ENCODE peak calls at places on chromosomes 13 and 19, in six cellular contexts. One of them, this sample, is unnamed.

GRCh38 chr19:45767881-45768643 is 990 bp downstream of the SIX5 start:
- DNase-seq in AG10803: peak; percentile 73
- DNase-seq in GM13976: peak; percentile 77
- DNase-seq in pancreas: peak; percentile 89
- DNase-seq in cardiac muscle cell: peak; percentile 74
- DNase-seq in bronchial epithelial cell: peak; percentile 40
- DNase-seq in this sample: peak; percentile 83

GRCh38 chr13:31310781-31311180 is 111.0 kb downstream of the B3GLCT start:
- DNase-seq in AG10803: no peak
- DNase-seq in GM13976: no peak
- DNase-seq in pancreas: no peak
- DNase-seq in cardiac muscle cell: no peak
- DNase-seq in bronchial epithelial cell: peak; percentile 73
- DNase-seq in this sample: no peak

GRCh38 chr19:22332924-22333323 is 46.7 kb downstream of the ZNF729 start:
- DNase-seq in AG10803: no peak
- DNase-seq in GM13976: no peak
- DNase-seq in pancreas: no peak
- DNase-seq in cardiac muscle cell: no peak
- DNase-seq in bronchial epithelial cell: peak; percentile 34
- DNase-seq in this sample: no peak

GRCh38 chr13:27830010-27830409 is 37.7 kb downstream of the GSX1 start:
- DNase-seq in AG10803: peak; percentile 24
- DNase-seq in GM13976: peak; percentile 86
- DNase-seq in pancreas: peak; percentile 73
- DNase-seq in cardiac muscle cell: peak; percentile 80
- DNase-seq in bronchial epithelial cell: no peak
- DNase-seq in this sample: peak; percentile 75

GRCh38 chr13:106567421-106568224 is at the start of gene ARGLU1:
- DNase-seq in AG10803: peak; percentile 86
- DNase-seq in GM13976: peak; percentile 92
- DNase-seq in pancreas: peak; percentile 95
- DNase-seq in cardiac muscle cell: peak; percentile 95
- DNase-seq in bronchial epithelial cell: peak; percentile 76
- DNase-seq in this sample: peak; percentile 80

GRCh38 chr13:23850134-23850533 is 39.1 kb downstream of the MIPEP start:
- DNase-seq in AG10803: no peak
- DNase-seq in GM13976: no peak
- DNase-seq in pancreas: no peak
- DNase-seq in cardiac muscle cell: no peak
- DNase-seq in bronchial epithelial cell: no peak
- DNase-seq in this sample: no peak

GRCh38 chr19:14114854-14115253 is 2.7 kb downstream of the PRKACA start:
- DNase-seq in AG10803: no peak
- DNase-seq in GM13976: peak; percentile 69
- DNase-seq in pancreas: peak; percentile 61
- DNase-seq in cardiac muscle cell: peak; percentile 44
- DNase-seq in bronchial epithelial cell: no peak
- DNase-seq in this sample: peak; percentile 71

GRCh38 chr19:45455707-45456499 is 11.9 kb upstream of the FOSB start:
- DNase-seq in AG10803: peak; percentile 99
- DNase-seq in GM13976: peak; percentile 82
- DNase-seq in pancreas: peak; percentile 98
- DNase-seq in cardiac muscle cell: peak; percentile 87
- DNase-seq in bronchial epithelial cell: peak; percentile 97
- DNase-seq in this sample: peak; percentile 99

GRCh38 chr13:37944476-37945442 is 75.2 kb upstream of the TRPC4 start:
- DNase-seq in AG10803: peak; percentile 8
- DNase-seq in GM13976: no peak
- DNase-seq in pancreas: no peak
- DNase-seq in cardiac muscle cell: no peak
- DNase-seq in bronchial epithelial cell: no peak
- DNase-seq in this sample: no peak

GRCh38 chr19:18170714-18171255 is 2.8 kb upstream of the IFI30 start:
- DNase-seq in AG10803: no peak
- DNase-seq in GM13976: peak; percentile 85
- DNase-seq in pancreas: no peak
- DNase-seq in cardiac muscle cell: no peak
- DNase-seq in bronchial epithelial cell: no peak
- DNase-seq in this sample: no peak

GRCh38 chr19:33368074-33368864 is 5.2 kb upstream of the CEBPG start:
- DNase-seq in AG10803: no peak
- DNase-seq in GM13976: no peak
- DNase-seq in pancreas: no peak
- DNase-seq in cardiac muscle cell: peak; percentile 34
- DNase-seq in bronchial epithelial cell: peak; percentile 97
- DNase-seq in this sample: no peak

GRCh38 chr19:47369923-47370625 is 21.0 kb downstream of the DHX34 start:
- DNase-seq in AG10803: peak; percentile 61
- DNase-seq in GM13976: no peak
- DNase-seq in pancreas: no peak
- DNase-seq in cardiac muscle cell: no peak
- DNase-seq in bronchial epithelial cell: peak; percentile 27
- DNase-seq in this sample: no peak

GRCh38 chr19:17751103-17751911 is at the start of gene FCHO1:
- DNase-seq in AG10803: no peak
- DNase-seq in GM13976: peak; percentile 83
- DNase-seq in pancreas: no peak
- DNase-seq in cardiac muscle cell: no peak
- DNase-seq in bronchial epithelial cell: no peak
- DNase-seq in this sample: no peak

GRCh38 chr19:6674868-6675305 is 4.9 kb upstream of the TNFSF14 start:
- DNase-seq in AG10803: peak; percentile 50
- DNase-seq in GM13976: peak; percentile 87
- DNase-seq in pancreas: no peak
- DNase-seq in cardiac muscle cell: no peak
- DNase-seq in bronchial epithelial cell: peak; percentile 57
- DNase-seq in this sample: no peak

GRCh38 chr13:113351514-113352026 is 12.4 kb downstream of the GRTP1 start:
- DNase-seq in AG10803: no peak
- DNase-seq in GM13976: no peak
- DNase-seq in pancreas: no peak
- DNase-seq in cardiac muscle cell: no peak
- DNase-seq in bronchial epithelial cell: no peak
- DNase-seq in this sample: no peak

GRCh38 chr19:5042556-5042955 is 73.6 kb downstream of the KDM4B start:
- DNase-seq in AG10803: no peak
- DNase-seq in GM13976: no peak
- DNase-seq in pancreas: no peak
- DNase-seq in cardiac muscle cell: no peak
- DNase-seq in bronchial epithelial cell: no peak
- DNase-seq in this sample: no peak

GRCh38 chr19:18848860-18849661 is 17.3 kb downstream of the UPF1 start:
- DNase-seq in AG10803: peak; percentile 85
- DNase-seq in GM13976: peak; percentile 65
- DNase-seq in pancreas: no peak
- DNase-seq in cardiac muscle cell: no peak
- DNase-seq in bronchial epithelial cell: no peak
- DNase-seq in this sample: no peak

GRCh38 chr19:38719761-38720558 is 24.3 kb downstream of the CAPN12 start:
- DNase-seq in AG10803: no peak
- DNase-seq in GM13976: no peak
- DNase-seq in pancreas: no peak
- DNase-seq in cardiac muscle cell: no peak
- DNase-seq in bronchial epithelial cell: no peak
- DNase-seq in this sample: peak; percentile 58

GRCh38 chr19:17234911-17235617 is 9.0 kb downstream of the OCEL1 start:
- DNase-seq in AG10803: peak; percentile 30
- DNase-seq in GM13976: peak; percentile 83
- DNase-seq in pancreas: peak; percentile 51
- DNase-seq in cardiac muscle cell: peak; percentile 52
- DNase-seq in bronchial epithelial cell: peak; percentile 44
- DNase-seq in this sample: peak; percentile 53

GRCh38 chr13:97256343-97256783 is 34.2 kb downstream of the MBNL2 start:
- DNase-seq in AG10803: peak; percentile 88
- DNase-seq in GM13976: no peak
- DNase-seq in pancreas: no peak
- DNase-seq in cardiac muscle cell: no peak
- DNase-seq in bronchial epithelial cell: peak; percentile 95
- DNase-seq in this sample: no peak

GRCh38 chr19:51311388-51312257 is at the start of gene IGLON5:
- DNase-seq in AG10803: no peak
- DNase-seq in GM13976: peak; percentile 39
- DNase-seq in pancreas: no peak
- DNase-seq in cardiac muscle cell: peak; percentile 40
- DNase-seq in bronchial epithelial cell: no peak
- DNase-seq in this sample: no peak

GRCh38 chr13:90374183-90374582 is 973.3 kb upstream of the MIR17HG start:
- DNase-seq in AG10803: no peak
- DNase-seq in GM13976: no peak
- DNase-seq in pancreas: no peak
- DNase-seq in cardiac muscle cell: no peak
- DNase-seq in bronchial epithelial cell: no peak
- DNase-seq in this sample: no peak

GRCh38 chr19:17721821-17722220 is 2.5 kb downstream of the MAP1S start:
- DNase-seq in AG10803: peak; percentile 33
- DNase-seq in GM13976: peak; percentile 43
- DNase-seq in pancreas: no peak
- DNase-seq in cardiac muscle cell: no peak
- DNase-seq in bronchial epithelial cell: peak; percentile 24
- DNase-seq in this sample: no peak

GRCh38 chr19:18002347-18002850 is 5.6 kb upstream of the ARRDC2 start:
- DNase-seq in AG10803: no peak
- DNase-seq in GM13976: no peak
- DNase-seq in pancreas: no peak
- DNase-seq in cardiac muscle cell: no peak
- DNase-seq in bronchial epithelial cell: no peak
- DNase-seq in this sample: no peak

GRCh38 chr19:47056416-47056815 is 8.0 kb upstream of the TMEM160 start:
- DNase-seq in AG10803: no peak
- DNase-seq in GM13976: no peak
- DNase-seq in pancreas: no peak
- DNase-seq in cardiac muscle cell: no peak
- DNase-seq in bronchial epithelial cell: no peak
- DNase-seq in this sample: no peak

GRCh38 chr13:49348748-49349147 is 95.1 kb downstream of the CAB39L start:
- DNase-seq in AG10803: no peak
- DNase-seq in GM13976: no peak
- DNase-seq in pancreas: no peak
- DNase-seq in cardiac muscle cell: no peak
- DNase-seq in bronchial epithelial cell: no peak
- DNase-seq in this sample: no peak

DNA sequence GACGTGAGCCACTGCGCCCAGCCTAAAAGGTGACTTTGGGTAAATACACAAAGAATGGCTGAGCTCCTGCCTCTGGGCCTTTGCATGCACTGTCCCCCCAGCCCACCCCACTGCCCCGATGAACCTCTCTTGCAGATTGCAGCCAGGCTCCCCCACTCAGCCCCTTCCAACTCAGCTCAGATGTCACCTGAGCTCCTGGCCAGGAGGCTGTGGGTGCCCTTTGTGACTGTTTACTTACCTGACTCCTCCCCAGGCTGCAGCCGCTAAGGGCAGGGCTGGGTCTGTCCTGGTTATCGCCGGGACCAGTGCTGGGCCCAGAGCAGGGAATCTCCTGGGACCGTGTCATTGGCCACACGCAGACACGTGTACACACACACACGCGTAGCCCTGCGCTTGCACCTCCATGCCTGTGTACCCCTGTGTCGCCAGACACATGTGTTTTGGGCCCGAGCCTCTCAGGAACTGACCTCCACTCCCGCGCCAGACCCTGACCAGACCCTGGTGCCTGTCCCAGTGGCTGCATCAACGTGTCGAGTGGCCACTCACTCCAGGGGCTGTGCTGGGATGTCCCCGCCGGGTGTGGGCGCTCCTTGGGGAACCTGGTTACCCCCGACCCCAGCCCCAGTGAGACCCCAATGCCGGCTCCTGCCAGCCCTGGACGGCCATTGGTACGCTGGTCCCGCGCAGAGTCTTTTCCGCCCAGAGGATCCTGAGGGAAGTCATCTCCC is 18.7 kb downstream of the EFNA2 start:
- DNase-seq in AG10803: no peak
- DNase-seq in GM13976: no peak
- DNase-seq in pancreas: peak; percentile 23
- DNase-seq in cardiac muscle cell: no peak
- DNase-seq in bronchial epithelial cell: no peak
- DNase-seq in this sample: no peak
- TF ChIP-seq CTCF in AG10803: no peak
- TF ChIP-seq CTCF in GM13976: no peak
- TF ChIP-seq CTCF in pancreas: no peak
- TF ChIP-seq CTCF in cardiac muscle cell: no peak
- TF ChIP-seq CTCF in bronchial epithelial cell: no peak
- TF ChIP-seq CTCF in this sample: no peak

GRCh38 chr13:60857698-60858097 is 460.7 kb downstream of the TDRD3 start:
- DNase-seq in AG10803: no peak
- DNase-seq in GM13976: no peak
- DNase-seq in pancreas: no peak
- DNase-seq in cardiac muscle cell: no peak
- DNase-seq in bronchial epithelial cell: peak; percentile 89
- DNase-seq in this sample: no peak
- TF ChIP-seq CTCF in AG10803: no peak
- TF ChIP-seq CTCF in GM13976: no peak
- TF ChIP-seq CTCF in pancreas: no peak
- TF ChIP-seq CTCF in cardiac muscle cell: no peak
- TF ChIP-seq CTCF in bronchial epithelial cell: no peak
- TF ChIP-seq CTCF in this sample: no peak

GRCh38 chr13:26709461-26709860 is 51.1 kb downstream of the GPR12 start:
- DNase-seq in AG10803: no peak
- DNase-seq in GM13976: no peak
- DNase-seq in pancreas: no peak
- DNase-seq in cardiac muscle cell: no peak
- DNase-seq in bronchial epithelial cell: no peak
- DNase-seq in this sample: no peak

GRCh38 chr13:26707122-26708006 is 53.2 kb downstream of the GPR12 start:
- DNase-seq in AG10803: peak; percentile 50
- DNase-seq in GM13976: peak; percentile 62
- DNase-seq in pancreas: no peak
- DNase-seq in cardiac muscle cell: peak; percentile 69
- DNase-seq in bronchial epithelial cell: peak; percentile 49
- DNase-seq in this sample: peak; percentile 42

GRCh38 chr13:26710166-26710565 is 50.4 kb downstream of the GPR12 start:
- DNase-seq in AG10803: no peak
- DNase-seq in GM13976: no peak
- DNase-seq in pancreas: no peak
- DNase-seq in cardiac muscle cell: no peak
- DNase-seq in bronchial epithelial cell: no peak
- DNase-seq in this sample: no peak

GRCh38 chr13:26708007-26708297 is 52.6 kb downstream of the GPR12 start:
- DNase-seq in AG10803: no peak
- DNase-seq in GM13976: no peak
- DNase-seq in pancreas: no peak
- DNase-seq in cardiac muscle cell: no peak
- DNase-seq in bronchial epithelial cell: no peak
- DNase-seq in this sample: no peak

GRCh38 chr13:26706381-26706780 is 54.2 kb downstream of the GPR12 start:
- DNase-seq in AG10803: no peak
- DNase-seq in GM13976: no peak
- DNase-seq in pancreas: no peak
- DNase-seq in cardiac muscle cell: no peak
- DNase-seq in bronchial epithelial cell: no peak
- DNase-seq in this sample: no peak
- TF ChIP-seq CTCF in AG10803: no peak
- TF ChIP-seq CTCF in GM13976: no peak
- TF ChIP-seq CTCF in pancreas: no peak
- TF ChIP-seq CTCF in cardiac muscle cell: no peak
- TF ChIP-seq CTCF in bronchial epithelial cell: no peak
- TF ChIP-seq CTCF in this sample: no peak

DNA sequence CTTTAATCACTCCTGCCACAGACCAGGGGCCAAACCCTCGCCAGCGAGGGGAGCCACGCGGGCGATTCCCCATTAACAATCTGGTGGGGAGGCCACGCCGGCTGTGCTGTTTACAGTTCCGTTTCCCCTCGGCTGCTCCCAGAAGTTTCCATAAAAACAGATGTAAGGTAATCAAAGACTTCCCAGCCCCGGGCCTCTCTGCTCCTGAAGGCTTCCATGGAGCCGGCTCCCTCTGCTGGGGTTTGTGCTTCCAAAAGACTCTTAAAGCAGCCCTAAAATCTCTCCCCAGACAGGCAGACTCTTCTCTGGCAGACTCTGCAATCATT is 36.3 kb upstream of the CCNE1 start:
- DNase-seq in AG10803: no peak
- DNase-seq in GM13976: no peak
- DNase-seq in pancreas: no peak
- DNase-seq in cardiac muscle cell: no peak
- DNase-seq in bronchial epithelial cell: no peak
- DNase-seq in this sample: no peak
- TF ChIP-seq CTCF in AG10803: no peak
- TF ChIP-seq CTCF in GM13976: no peak
- TF ChIP-seq CTCF in pancreas: no peak
- TF ChIP-seq CTCF in cardiac muscle cell: no peak
- TF ChIP-seq CTCF in bronchial epithelial cell: no peak
- TF ChIP-seq CTCF in this sample: no peak

This sample was measured in Calu3.